ENCODE peak calls at places on chromosomes 5 and 9, in eight cellular contexts. Q is GM12891, S is K562, I is GM23338, R is HepG2, N is H1, H is sigmoid colon, W is stomach. J is an unnamed sample.
A peak's percentile ranks its signal among the peaks of the same experiment; 100 is the strongest.

GRCh38 chr5:142295960-142296860 is 28.6 kb downstream of the SPRY4 start:
- DNase-seq in W (no peak), R (no peak), I (no peak), Q (no peak), S (no peak), H (no peak), N (no peak), J (no peak)

GRCh38 chr9:2241461-2241874 is 226.3 kb downstream of the SMARCA2 start:
- DNase-seq in I (peak; percentile 95), R (no peak), W (no peak), N (peak; percentile 70), S (peak; percentile 3), Q (no peak), H (no peak), J (no peak)

GRCh38 chr5:86500947-86501346 is 116.8 kb upstream of the COX7C start:
- DNase-seq in Q (no peak), H (no peak), W (no peak), N (no peak), S (no peak), I (peak; percentile 40), R (no peak), J (no peak)

GRCh38 chr9:95333426-95333825 is 15.9 kb upstream of the FANCC start:
- DNase-seq in Q (no peak), I (no peak), S (no peak), W (no peak), N (no peak), R (no peak), H (no peak), J (no peak)

GRCh38 chr9:118563677-118564076 is 805.6 kb downstream of the BRINP1 start:
- DNase-seq in W (no peak), N (no peak), S (no peak), H (no peak), Q (no peak), R (no peak), I (no peak), J (no peak)

GRCh38 chr5:88536146-88536545 is 267.5 kb upstream of the TMEM161B start:
- DNase-seq in R (no peak), S (no peak), Q (no peak), N (no peak), W (no peak), H (no peak), I (no peak), J (no peak)

GRCh38 chr5:56516936-56517521 is 283.9 kb upstream of the ANKRD55 start:
- DNase-seq in Q (no peak), N (no peak), H (no peak), R (peak; percentile 67), S (no peak), I (no peak), W (peak; percentile 37), J (no peak)

GRCh38 chr9:15205632-15206243 is 101.3 kb downstream of the TTC39B start:
- DNase-seq in W (no peak), N (no peak), R (peak; percentile 63), I (no peak), S (no peak), H (no peak), Q (no peak), J (no peak)

GRCh38 chr5:134503088-134503936 is 22.2 kb upstream of the JADE2 start:
- DNase-seq in H (peak; percentile 88), N (no peak), S (peak; percentile 38), I (peak; percentile 64), W (peak; percentile 56), R (peak; percentile 93), Q (peak; percentile 44), J (peak; percentile 94)

GRCh38 chr5:132747693-132748440 is 641 bp downstream of the CCNI2 start:
- DNase-seq in I (peak; percentile 63), Q (no peak), H (no peak), S (no peak), N (no peak), W (peak; percentile 46), R (no peak), J (no peak)

GRCh38 chr9:104944356-104944755 is 16.4 kb upstream of the ABCA1 start:
- DNase-seq in W (no peak), S (no peak), N (no peak), R (no peak), I (no peak), H (no peak), Q (no peak), J (no peak)

GRCh38 chr9:130663258-130664171 is 879 bp upstream of the PRDM12 start:
- DNase-seq in Q (no peak), W (no peak), R (no peak), H (no peak), S (no peak), I (peak; percentile 83), N (no peak), J (no peak)

GRCh38 chr5:9712506-9713285 is 82.5 kb upstream of the TAS2R1 start:
- DNase-seq in N (no peak), I (no peak), S (no peak), R (no peak), W (no peak), H (no peak), Q (no peak), J (no peak)

GRCh38 chr5:77292026-77292757 is 81.7 kb downstream of the PDE8B start:
- DNase-seq in R (no peak), H (no peak), I (no peak), S (no peak), W (no peak), N (no peak), Q (no peak), J (no peak)

GRCh38 chr5:72246954-72247442 is 73.0 kb downstream of the MRPS27 start:
- DNase-seq in R (no peak), N (no peak), Q (no peak), W (no peak), H (no peak), I (no peak), S (no peak), J (no peak)

GRCh38 chr5:72245517-72246238 is 74.4 kb downstream of the MRPS27 start:
- DNase-seq in W (no peak), Q (no peak), H (no peak), N (no peak), R (no peak), S (no peak), I (no peak), J (no peak)

GRCh38 chr5:72246239-72246580 is 73.8 kb downstream of the MRPS27 start:
- DNase-seq in N (no peak), I (no peak), W (no peak), R (no peak), H (no peak), Q (no peak), S (peak; percentile 44), J (no peak)

GRCh38 chr5:72251386-72251785 is 68.7 kb downstream of the MRPS27 start:
- DNase-seq in Q (no peak), H (no peak), I (no peak), W (no peak), S (no peak), N (no peak), R (no peak), J (no peak)

GRCh38 chr5:72248352-72249032 is 71.5 kb downstream of the MRPS27 start:
- DNase-seq in I (peak; percentile 27), R (no peak), S (peak; percentile 42), N (no peak), W (no peak), Q (no peak), H (peak; percentile 75), J (no peak)
- TF ChIP-seq POLR2AphosphoS5 in I (no peak), R (no peak), S (no peak), N (no peak), W (no peak), Q (no peak), H (peak; percentile 46), J (peak; percentile 71)

GRCh38 chr5:138559937-138560336 is 15.3 kb downstream of the HSPA9 start:
- DNase-seq in Q (no peak), R (no peak), H (no peak), S (no peak), I (no peak), N (no peak), W (peak; percentile 40), J (no peak)
- TF ChIP-seq POLR2AphosphoS5 in Q (peak; percentile 33), R (no peak), H (no peak), S (peak; percentile 50), I (no peak), N (no peak), W (no peak), J (peak; percentile 48)

DNA sequence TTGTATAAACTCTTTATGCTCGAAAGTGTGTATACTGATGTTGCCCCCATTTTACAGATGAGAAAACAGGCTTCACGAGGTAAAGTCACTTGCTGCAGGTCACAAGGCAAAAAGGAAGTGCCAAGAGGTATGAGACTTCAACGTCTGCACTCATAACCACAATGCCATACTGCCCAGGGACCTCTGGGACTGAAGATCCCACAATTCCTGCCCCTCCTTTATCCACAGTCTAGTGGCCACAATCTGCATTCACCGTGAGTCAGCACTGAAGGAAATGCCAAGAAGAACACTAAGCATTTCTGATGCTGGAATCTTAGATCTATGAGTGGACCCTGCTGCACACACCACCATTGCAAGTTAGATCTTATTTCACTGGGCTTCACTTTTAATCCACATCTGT is 37.3 kb downstream of the MED27 start:
- DNase-seq in Q (no peak), W (no peak), S (peak; percentile 25), I (no peak), R (no peak), H (no peak), N (no peak), J (no peak)
- TF ChIP-seq POLR2AphosphoS5 in Q (no peak), W (no peak), S (no peak), I (no peak), R (no peak), H (no peak), N (no peak), J (no peak)

DNA sequence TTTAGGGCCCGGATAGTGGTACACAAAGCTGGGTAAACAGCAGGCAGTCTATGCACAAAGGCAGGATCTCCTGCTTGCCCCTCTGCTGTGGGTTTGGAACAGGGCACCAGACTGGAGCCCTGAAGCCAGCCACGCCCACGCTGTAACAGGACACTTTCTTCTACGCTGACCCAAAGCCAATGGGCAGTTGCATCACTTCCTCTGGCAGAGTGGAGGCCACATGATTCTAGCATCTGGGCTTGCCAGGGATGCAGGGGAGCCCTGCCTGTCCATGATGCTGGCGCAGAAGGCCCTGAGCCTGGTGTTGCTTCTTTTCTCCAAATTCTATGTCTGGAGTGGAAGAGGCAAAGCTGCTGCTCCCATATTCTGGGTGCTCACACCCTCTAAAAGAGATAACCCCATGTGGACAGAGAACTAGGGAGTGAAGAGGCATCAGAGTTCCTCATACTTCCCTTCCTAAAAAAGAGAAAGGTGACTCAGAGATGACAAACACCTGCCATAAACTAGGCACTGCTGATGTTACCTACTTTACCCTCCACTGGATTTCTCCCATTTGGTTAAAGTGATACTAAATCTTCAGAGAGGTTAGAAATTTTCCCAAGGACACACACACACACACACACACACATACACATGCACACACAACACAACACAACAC is 260.3 kb upstream of the KLF4 start:
- DNase-seq in N (no peak), H (peak; percentile 96), I (peak; percentile 69), W (peak; percentile 75), S (peak; percentile 32), R (peak; percentile 5), Q (no peak), J (no peak)
- TF ChIP-seq POLR2AphosphoS5 in N (no peak), H (peak; percentile 91), I (peak; percentile 17), W (peak; percentile 65), S (no peak), R (no peak), Q (no peak), J (peak; percentile 84)

DNA sequence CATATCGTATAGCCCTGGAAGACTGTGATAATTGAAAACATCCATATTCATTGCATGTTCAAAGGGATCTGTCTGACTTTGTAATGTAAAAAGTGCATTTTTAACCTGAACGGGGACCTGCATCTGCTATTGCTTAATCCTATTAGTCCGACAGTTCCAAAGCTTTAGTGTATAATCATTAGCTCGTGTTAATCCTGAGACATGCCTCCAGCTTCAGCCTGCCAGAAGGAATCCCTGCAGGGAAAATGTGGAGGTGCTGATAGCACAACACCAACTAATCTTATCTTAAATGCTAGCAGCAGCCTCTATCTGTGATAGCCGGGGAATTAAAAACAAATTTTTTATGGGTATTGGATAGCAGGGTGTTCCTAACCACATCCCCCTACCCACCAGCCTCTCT is 495.2 kb downstream of the TLE4 start:
- DNase-seq in R (no peak), H (no peak), S (no peak), I (no peak), W (no peak), Q (no peak), N (no peak), J (no peak)
- TF ChIP-seq POLR2AphosphoS5 in R (no peak), H (no peak), S (no peak), I (no peak), W (no peak), Q (no peak), N (no peak), J (no peak)